ENCODE peak calls at places on chromosomes 3 and 15, in six cellular contexts. One of them, this sample, is unnamed.

GRCh38 chr15:95019907-95020306 is 788.5 kb downstream of the MCTP2 start:
- DNase-seq in activated T-helper 1 cell treated with anti-CD3 and anti-CD28 coated beads, Interleukin-12 subunit alpha, Interleukin-12 subunit beta, Interleukin-2, Interleukin-4 antibody, amounts not matched to agents 30 ng/mL and 10 ng/mL and 1 ng/mL, durations not matched to agents 14 hours and 24 hours and 36 hours: no peak
- DNase-seq in HEK293T: no peak
- DNase-seq in GM20000: no peak
- DNase-seq in type B pancreatic cell: no peak
- DNase-seq in NCI-H748 treated with DMSO at 0.1 percent for 48 hours: no peak
- DNase-seq in this sample: no peak

GRCh38 chr15:92097473-92098178 is 244.1 kb downstream of the SLCO3A1 start:
- DNase-seq in activated T-helper 1 cell treated with anti-CD3 and anti-CD28 coated beads, Interleukin-12 subunit alpha, Interleukin-12 subunit beta, Interleukin-2, Interleukin-4 antibody, amounts not matched to agents 30 ng/mL and 10 ng/mL and 1 ng/mL, durations not matched to agents 14 hours and 24 hours and 36 hours: no peak
- DNase-seq in HEK293T: peak
- DNase-seq in GM20000: peak
- DNase-seq in type B pancreatic cell: no peak
- DNase-seq in NCI-H748 treated with DMSO at 0.1 percent for 48 hours: no peak
- DNase-seq in this sample: peak

GRCh38 chr3:53821631-53822068 is 24.6 kb downstream of the CHDH start:
- DNase-seq in activated T-helper 1 cell treated with anti-CD3 and anti-CD28 coated beads, Interleukin-12 subunit alpha, Interleukin-12 subunit beta, Interleukin-2, Interleukin-4 antibody, amounts not matched to agents 30 ng/mL and 10 ng/mL and 1 ng/mL, durations not matched to agents 14 hours and 24 hours and 36 hours: no peak
- DNase-seq in HEK293T: no peak
- DNase-seq in GM20000: peak
- DNase-seq in type B pancreatic cell: no peak
- DNase-seq in NCI-H748 treated with DMSO at 0.1 percent for 48 hours: no peak
- DNase-seq in this sample: no peak

GRCh38 chr15:49301562-49301961 is 121.5 kb upstream of the FGF7 start:
- DNase-seq in activated T-helper 1 cell treated with anti-CD3 and anti-CD28 coated beads, Interleukin-12 subunit alpha, Interleukin-12 subunit beta, Interleukin-2, Interleukin-4 antibody, amounts not matched to agents 30 ng/mL and 10 ng/mL and 1 ng/mL, durations not matched to agents 14 hours and 24 hours and 36 hours: no peak
- DNase-seq in HEK293T: no peak
- DNase-seq in GM20000: no peak
- DNase-seq in type B pancreatic cell: no peak
- DNase-seq in NCI-H748 treated with DMSO at 0.1 percent for 48 hours: no peak
- DNase-seq in this sample: no peak

GRCh38 chr3:110900583-110900982 is 171.0 kb upstream of the NECTIN3 start:
- DNase-seq in activated T-helper 1 cell treated with anti-CD3 and anti-CD28 coated beads, Interleukin-12 subunit alpha, Interleukin-12 subunit beta, Interleukin-2, Interleukin-4 antibody, amounts not matched to agents 30 ng/mL and 10 ng/mL and 1 ng/mL, durations not matched to agents 14 hours and 24 hours and 36 hours: no peak
- DNase-seq in HEK293T: no peak
- DNase-seq in GM20000: no peak
- DNase-seq in type B pancreatic cell: no peak
- DNase-seq in NCI-H748 treated with DMSO at 0.1 percent for 48 hours: no peak
- DNase-seq in this sample: no peak

GRCh38 chr3:195407511-195408409 is 35.1 kb downstream of the ACAP2 start:
- DNase-seq in activated T-helper 1 cell treated with anti-CD3 and anti-CD28 coated beads, Interleukin-12 subunit alpha, Interleukin-12 subunit beta, Interleukin-2, Interleukin-4 antibody, amounts not matched to agents 30 ng/mL and 10 ng/mL and 1 ng/mL, durations not matched to agents 14 hours and 24 hours and 36 hours: no peak
- DNase-seq in HEK293T: no peak
- DNase-seq in GM20000: peak
- DNase-seq in type B pancreatic cell: no peak
- DNase-seq in NCI-H748 treated with DMSO at 0.1 percent for 48 hours: no peak
- DNase-seq in this sample: no peak

GRCh38 chr3:127738192-127738840 is 65.6 kb downstream of the ABTB1 start:
- DNase-seq in activated T-helper 1 cell treated with anti-CD3 and anti-CD28 coated beads, Interleukin-12 subunit alpha, Interleukin-12 subunit beta, Interleukin-2, Interleukin-4 antibody, amounts not matched to agents 30 ng/mL and 10 ng/mL and 1 ng/mL, durations not matched to agents 14 hours and 24 hours and 36 hours: no peak
- DNase-seq in HEK293T: no peak
- DNase-seq in GM20000: no peak
- DNase-seq in type B pancreatic cell: no peak
- DNase-seq in NCI-H748 treated with DMSO at 0.1 percent for 48 hours: no peak
- DNase-seq in this sample: no peak

GRCh38 chr3:119809249-119810017 is 27.5 kb downstream of the NR1I2 start:
- DNase-seq in activated T-helper 1 cell treated with anti-CD3 and anti-CD28 coated beads, Interleukin-12 subunit alpha, Interleukin-12 subunit beta, Interleukin-2, Interleukin-4 antibody, amounts not matched to agents 30 ng/mL and 10 ng/mL and 1 ng/mL, durations not matched to agents 14 hours and 24 hours and 36 hours: no peak
- DNase-seq in HEK293T: no peak
- DNase-seq in GM20000: peak
- DNase-seq in type B pancreatic cell: no peak
- DNase-seq in NCI-H748 treated with DMSO at 0.1 percent for 48 hours: no peak
- DNase-seq in this sample: no peak

GRCh38 chr15:76972420-76973361 is 22.2 kb upstream of the PSTPIP1 start:
- DNase-seq in activated T-helper 1 cell treated with anti-CD3 and anti-CD28 coated beads, Interleukin-12 subunit alpha, Interleukin-12 subunit beta, Interleukin-2, Interleukin-4 antibody, amounts not matched to agents 30 ng/mL and 10 ng/mL and 1 ng/mL, durations not matched to agents 14 hours and 24 hours and 36 hours: no peak
- DNase-seq in HEK293T: no peak
- DNase-seq in GM20000: no peak
- DNase-seq in type B pancreatic cell: no peak
- DNase-seq in NCI-H748 treated with DMSO at 0.1 percent for 48 hours: no peak
- DNase-seq in this sample: no peak

GRCh38 chr3:71425491-71426071 is 157.9 kb downstream of the FOXP1 start:
- DNase-seq in activated T-helper 1 cell treated with anti-CD3 and anti-CD28 coated beads, Interleukin-12 subunit alpha, Interleukin-12 subunit beta, Interleukin-2, Interleukin-4 antibody, amounts not matched to agents 30 ng/mL and 10 ng/mL and 1 ng/mL, durations not matched to agents 14 hours and 24 hours and 36 hours: no peak
- DNase-seq in HEK293T: no peak
- DNase-seq in GM20000: no peak
- DNase-seq in type B pancreatic cell: no peak
- DNase-seq in NCI-H748 treated with DMSO at 0.1 percent for 48 hours: no peak
- DNase-seq in this sample: no peak

GRCh38 chr3:52128118-52128683 is 26.0 kb downstream of the POC1A start:
- DNase-seq in activated T-helper 1 cell treated with anti-CD3 and anti-CD28 coated beads, Interleukin-12 subunit alpha, Interleukin-12 subunit beta, Interleukin-2, Interleukin-4 antibody, amounts not matched to agents 30 ng/mL and 10 ng/mL and 1 ng/mL, durations not matched to agents 14 hours and 24 hours and 36 hours: no peak
- DNase-seq in HEK293T: peak
- DNase-seq in GM20000: no peak
- DNase-seq in type B pancreatic cell: no peak
- DNase-seq in NCI-H748 treated with DMSO at 0.1 percent for 48 hours: no peak
- DNase-seq in this sample: no peak

GRCh38 chr3:10240799-10241198 is 7.5 kb upstream of the TATDN2 start:
- DNase-seq in activated T-helper 1 cell treated with anti-CD3 and anti-CD28 coated beads, Interleukin-12 subunit alpha, Interleukin-12 subunit beta, Interleukin-2, Interleukin-4 antibody, amounts not matched to agents 30 ng/mL and 10 ng/mL and 1 ng/mL, durations not matched to agents 14 hours and 24 hours and 36 hours: no peak
- DNase-seq in HEK293T: no peak
- DNase-seq in GM20000: no peak
- DNase-seq in type B pancreatic cell: no peak
- DNase-seq in NCI-H748 treated with DMSO at 0.1 percent for 48 hours: no peak
- DNase-seq in this sample: no peak

GRCh38 chr15:49137861-49138260 is 17.5 kb downstream of the COPS2 start:
- DNase-seq in activated T-helper 1 cell treated with anti-CD3 and anti-CD28 coated beads, Interleukin-12 subunit alpha, Interleukin-12 subunit beta, Interleukin-2, Interleukin-4 antibody, amounts not matched to agents 30 ng/mL and 10 ng/mL and 1 ng/mL, durations not matched to agents 14 hours and 24 hours and 36 hours: no peak
- DNase-seq in HEK293T: no peak
- DNase-seq in GM20000: no peak
- DNase-seq in type B pancreatic cell: no peak
- DNase-seq in NCI-H748 treated with DMSO at 0.1 percent for 48 hours: no peak
- DNase-seq in this sample: no peak

GRCh38 chr3:188320757-188321156 is 166.8 kb downstream of the LPP start:
- DNase-seq in activated T-helper 1 cell treated with anti-CD3 and anti-CD28 coated beads, Interleukin-12 subunit alpha, Interleukin-12 subunit beta, Interleukin-2, Interleukin-4 antibody, amounts not matched to agents 30 ng/mL and 10 ng/mL and 1 ng/mL, durations not matched to agents 14 hours and 24 hours and 36 hours: no peak
- DNase-seq in HEK293T: no peak
- DNase-seq in GM20000: no peak
- DNase-seq in type B pancreatic cell: no peak
- DNase-seq in NCI-H748 treated with DMSO at 0.1 percent for 48 hours: no peak
- DNase-seq in this sample: no peak

GRCh38 chr3:16477501-16477900 is 36.0 kb downstream of the RFTN1 start:
- DNase-seq in activated T-helper 1 cell treated with anti-CD3 and anti-CD28 coated beads, Interleukin-12 subunit alpha, Interleukin-12 subunit beta, Interleukin-2, Interleukin-4 antibody, amounts not matched to agents 30 ng/mL and 10 ng/mL and 1 ng/mL, durations not matched to agents 14 hours and 24 hours and 36 hours: no peak
- DNase-seq in HEK293T: no peak
- DNase-seq in GM20000: no peak
- DNase-seq in type B pancreatic cell: no peak
- DNase-seq in NCI-H748 treated with DMSO at 0.1 percent for 48 hours: no peak
- DNase-seq in this sample: no peak

GRCh38 chr3:108305484-108306172 is 9.3 kb downstream of the HHLA2 start:
- DNase-seq in activated T-helper 1 cell treated with anti-CD3 and anti-CD28 coated beads, Interleukin-12 subunit alpha, Interleukin-12 subunit beta, Interleukin-2, Interleukin-4 antibody, amounts not matched to agents 30 ng/mL and 10 ng/mL and 1 ng/mL, durations not matched to agents 14 hours and 24 hours and 36 hours: no peak
- DNase-seq in HEK293T: no peak
- DNase-seq in GM20000: no peak
- DNase-seq in type B pancreatic cell: no peak
- DNase-seq in NCI-H748 treated with DMSO at 0.1 percent for 48 hours: no peak
- DNase-seq in this sample: no peak

GRCh38 chr15:80825361-80826030 is 46.3 kb downstream of the CEMIP start:
- DNase-seq in activated T-helper 1 cell treated with anti-CD3 and anti-CD28 coated beads, Interleukin-12 subunit alpha, Interleukin-12 subunit beta, Interleukin-2, Interleukin-4 antibody, amounts not matched to agents 30 ng/mL and 10 ng/mL and 1 ng/mL, durations not matched to agents 14 hours and 24 hours and 36 hours: no peak
- DNase-seq in HEK293T: no peak
- DNase-seq in GM20000: no peak
- DNase-seq in type B pancreatic cell: no peak
- DNase-seq in NCI-H748 treated with DMSO at 0.1 percent for 48 hours: no peak
- DNase-seq in this sample: no peak

GRCh38 chr3:48952510-48953118 is 34.0 kb downstream of the ARIH2 start:
- DNase-seq in activated T-helper 1 cell treated with anti-CD3 and anti-CD28 coated beads, Interleukin-12 subunit alpha, Interleukin-12 subunit beta, Interleukin-2, Interleukin-4 antibody, amounts not matched to agents 30 ng/mL and 10 ng/mL and 1 ng/mL, durations not matched to agents 14 hours and 24 hours and 36 hours: no peak
- DNase-seq in HEK293T: peak
- DNase-seq in GM20000: peak
- DNase-seq in type B pancreatic cell: no peak
- DNase-seq in NCI-H748 treated with DMSO at 0.1 percent for 48 hours: no peak
- DNase-seq in this sample: no peak

GRCh38 chr15:75104804-75105557 is 81.6 kb downstream of the PPCDC start:
- DNase-seq in activated T-helper 1 cell treated with anti-CD3 and anti-CD28 coated beads, Interleukin-12 subunit alpha, Interleukin-12 subunit beta, Interleukin-2, Interleukin-4 antibody, amounts not matched to agents 30 ng/mL and 10 ng/mL and 1 ng/mL, durations not matched to agents 14 hours and 24 hours and 36 hours: peak
- DNase-seq in HEK293T: peak
- DNase-seq in GM20000: peak
- DNase-seq in type B pancreatic cell: no peak
- DNase-seq in NCI-H748 treated with DMSO at 0.1 percent for 48 hours: no peak
- DNase-seq in this sample: peak

GRCh38 chr3:13140596-13140995 is 67.4 kb upstream of the IQSEC1 start:
- DNase-seq in activated T-helper 1 cell treated with anti-CD3 and anti-CD28 coated beads, Interleukin-12 subunit alpha, Interleukin-12 subunit beta, Interleukin-2, Interleukin-4 antibody, amounts not matched to agents 30 ng/mL and 10 ng/mL and 1 ng/mL, durations not matched to agents 14 hours and 24 hours and 36 hours: no peak
- DNase-seq in HEK293T: no peak
- DNase-seq in GM20000: no peak
- DNase-seq in type B pancreatic cell: no peak
- DNase-seq in NCI-H748 treated with DMSO at 0.1 percent for 48 hours: no peak
- DNase-seq in this sample: no peak